ENCODE peak calls at places on chromosomes 11 and 22, in five cellular contexts. F is K562, H is HEK293T, W is HepG2, T is GM12878. U is an unnamed sample.

GRCh38 chr11:86444981-86445380 is 70.3 kb downstream of the CCDC81 start:
- DNase-seq in W (no peak), T (no peak), H (no peak), F (no peak), U (no peak)

GRCh38 chr22:17104336-17104935 is 16.7 kb downstream of the TMEM121B start:
- DNase-seq in W (no peak), F (no peak), H (no peak), T (no peak), U (no peak)

GRCh38 chr11:15651782-15652181 is 537.1 kb downstream of the INSC start:
- DNase-seq in W (no peak), T (no peak), H (no peak), F (no peak), U (no peak)

GRCh38 chr22:40507491-40507890 is 129.0 kb downstream of the MRTFA start:
- DNase-seq in W (no peak), T (no peak), H (no peak), F (no peak), U (no peak)

GRCh38 chr22:24875862-24876506 is 70.0 kb downstream of the SGSM1 start:
- DNase-seq in T (no peak), W (no peak), H (peak), F (peak), U (no peak)

GRCh38 chr11:130359419-130359818 is 44.7 kb upstream of the ZBTB44 start:
- DNase-seq in H (no peak), T (no peak), W (no peak), F (no peak), U (no peak)

GRCh38 chr22:27883656-27884350 is 35.3 kb downstream of the PITPNB start:
- DNase-seq in W (no peak), T (no peak), H (no peak), F (no peak), U (no peak)

GRCh38 chr22:42978453-42979103 is 36.4 kb downstream of the PACSIN2 start:
- DNase-seq in F (no peak), H (no peak), T (no peak), W (no peak), U (no peak)

GRCh38 chr11:76910620-76911414 is 50.1 kb downstream of the ACER3 start:
- DNase-seq in W (no peak), H (no peak), F (no peak), T (no peak), U (no peak)

GRCh38 chr11:66130978-66131377 is 60.9 kb downstream of the PACS1 start:
- DNase-seq in F (no peak), W (no peak), H (no peak), T (no peak), U (no peak)

GRCh38 chr11:63920126-63920869 is 3.3 kb upstream of the RCOR2 start:
- DNase-seq in F (no peak), T (no peak), W (peak), H (no peak), U (peak)

GRCh38 chr11:71183878-71184277 is 68.5 kb downstream of the SHANK2 start:
- DNase-seq in H (no peak), W (no peak), F (no peak), T (no peak), U (no peak)

GRCh38 chr22:25404923-25405853 is 159.3 kb upstream of the GRK3 start:
- DNase-seq in F (peak), T (no peak), W (peak), H (peak), U (peak)

GRCh38 chr11:88428959-88429358 is 91.4 kb upstream of the CTSC start:
- DNase-seq in W (no peak), F (no peak), H (no peak), T (no peak), U (no peak)

DNA sequence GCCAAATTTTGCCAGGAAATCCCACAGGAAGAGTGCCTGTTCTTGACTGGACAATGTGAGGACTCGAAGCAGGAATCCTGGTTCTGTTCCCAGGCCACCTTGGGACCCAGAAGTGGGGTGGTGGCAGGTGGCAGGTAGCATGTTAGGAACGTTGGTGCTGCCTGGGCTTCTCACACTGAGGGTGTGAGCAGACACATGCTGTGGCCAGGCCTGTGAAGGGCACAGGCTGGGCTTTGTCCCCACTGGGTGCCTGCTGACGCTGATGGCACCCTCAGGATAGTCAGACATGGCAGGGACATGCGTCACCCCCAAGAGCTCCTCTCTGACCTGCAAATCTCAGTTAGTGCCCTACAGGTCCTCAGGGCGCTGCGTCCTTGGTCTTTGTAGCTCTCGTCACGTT is 21.1 kb upstream of the NECTIN1 start:
- DNase-seq in F (no peak), T (no peak), W (no peak), H (no peak), U (no peak)
- TF ChIP-seq FOXM1 in F (no peak), T (no peak), W (no peak), H (no peak), U (no peak)

DNA sequence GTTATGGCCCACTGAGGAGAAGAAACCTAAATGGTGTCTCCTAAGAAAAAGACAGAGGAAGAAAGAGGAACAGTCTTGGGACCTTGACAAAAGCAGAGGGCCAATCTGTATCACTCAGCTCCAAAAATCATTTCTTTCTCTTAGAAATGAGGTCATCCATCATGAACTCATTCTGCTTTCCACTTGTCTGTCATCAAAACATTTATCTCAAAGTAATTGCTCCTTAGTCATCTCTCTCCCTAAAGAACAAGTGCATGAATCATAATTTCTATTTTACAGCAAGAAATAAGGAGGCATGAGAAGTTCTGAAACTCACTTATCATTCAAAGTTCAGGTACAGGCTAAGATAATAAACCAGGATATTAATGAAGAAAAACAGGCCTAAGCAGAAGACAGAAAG is 375.6 kb downstream of the KCNA4 start:
- DNase-seq in W (no peak), T (no peak), H (no peak), F (no peak), U (no peak)
- TF ChIP-seq FOXM1 in W (no peak), T (no peak), H (no peak), F (no peak), U (no peak)

DNA sequence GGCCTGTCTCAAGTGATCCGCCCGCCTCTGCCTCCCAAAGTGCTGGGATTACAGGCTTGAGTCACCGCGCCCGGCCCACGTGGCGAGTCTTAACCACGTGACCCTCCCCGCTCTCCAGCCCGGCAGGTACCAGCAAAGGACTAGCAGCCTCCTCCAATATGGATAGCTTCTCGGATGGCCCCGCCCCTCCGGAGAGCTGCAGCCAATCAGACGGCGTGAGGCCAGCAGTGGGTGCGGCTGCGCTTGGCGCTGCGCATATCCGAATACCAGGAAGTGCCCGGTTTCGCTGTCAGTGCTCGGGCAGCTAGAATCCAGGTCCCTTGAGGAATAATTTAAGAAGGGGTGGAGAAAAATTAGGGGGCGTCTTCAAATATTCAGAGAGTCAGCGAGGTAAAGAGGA is 14.7 kb upstream of the PISD start:
- DNase-seq in T (peak), W (no peak), H (no peak), F (no peak), U (peak)
- TF ChIP-seq FOXM1 in T (no peak), W (no peak), H (no peak), F (no peak), U (no peak)

GRCh38 chr11:45765107-45765668 is 39.8 kb upstream of the SLC35C1 start:
- DNase-seq in W (no peak), H (no peak), T (no peak), F (no peak), U (no peak)

GRCh38 chr11:45768486-45768885 is 36.5 kb upstream of the SLC35C1 start:
- DNase-seq in T (no peak), W (no peak), F (no peak), H (no peak), U (no peak)

GRCh38 chr11:45769960-45770359 is 35.0 kb upstream of the SLC35C1 start:
- DNase-seq in W (no peak), H (no peak), T (no peak), F (no peak), U (no peak)

GRCh38 chr11:45766469-45766868 is 38.5 kb upstream of the SLC35C1 start:
- DNase-seq in T (no peak), W (no peak), H (no peak), F (no peak), U (no peak)

GRCh38 chr11:45765836-45766235 is 39.1 kb upstream of the SLC35C1 start:
- DNase-seq in H (no peak), T (no peak), F (no peak), W (no peak), U (no peak)
- TF ChIP-seq FOXM1 in H (no peak), T (no peak), F (no peak), W (no peak), U (no peak)

DNA sequence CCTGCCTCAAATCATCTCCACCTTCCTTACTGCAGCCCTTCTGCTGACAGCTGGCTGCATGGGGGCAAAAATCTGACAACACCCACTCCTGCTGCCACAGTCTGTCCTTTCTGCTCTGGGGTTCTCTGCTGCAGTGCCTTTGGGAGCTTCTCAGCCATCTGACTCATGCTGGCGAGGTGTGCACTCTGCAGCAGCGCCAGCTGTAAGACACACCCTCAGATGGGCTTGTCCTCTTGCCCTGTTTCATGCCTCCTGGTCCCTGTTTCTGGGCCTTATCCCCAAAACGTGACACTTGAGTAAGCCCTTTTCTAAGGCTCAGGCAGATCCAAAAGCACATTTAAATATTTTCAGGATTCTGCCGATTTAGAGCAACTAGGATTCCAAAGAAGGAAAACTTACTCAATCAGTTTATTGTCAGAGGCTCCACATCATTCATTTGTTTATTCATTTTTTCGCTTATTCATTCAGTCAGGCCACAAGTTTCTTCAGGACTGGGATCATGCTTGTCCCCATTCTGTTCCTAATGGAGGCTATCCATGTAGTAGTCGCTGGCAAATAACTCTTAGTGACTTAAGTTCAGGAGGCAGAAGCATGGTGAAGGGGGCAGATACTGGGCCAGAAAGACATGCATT is 60.2 kb downstream of the SMIM38 start:
- DNase-seq in W (no peak), H (no peak), F (no peak), T (no peak), U (no peak)
- TF ChIP-seq FOXM1 in W (no peak), H (no peak), F (no peak), T (no peak), U (no peak)

GRCh38 chr11:45185228-45185729 is 38.8 kb downstream of the PRDM11 start:
- DNase-seq in T (no peak), F (peak), H (no peak), W (no peak), U (no peak)

GRCh38 chr11:45182902-45183301 is 36.5 kb downstream of the PRDM11 start:
- DNase-seq in T (no peak), H (peak), W (no peak), F (peak), U (peak)

GRCh38 chr11:45184640-45185039 is 38.2 kb downstream of the PRDM11 start:
- DNase-seq in H (no peak), T (no peak), F (no peak), W (no peak), U (no peak)

GRCh38 chr11:45188127-45188526 is 41.7 kb downstream of the PRDM11 start:
- DNase-seq in W (no peak), T (no peak), F (no peak), H (no peak), U (no peak)

GRCh38 chr11:45187375-45187774 is 40.9 kb downstream of the PRDM11 start:
- DNase-seq in W (no peak), T (no peak), F (no peak), H (no peak), U (no peak)
- TF ChIP-seq FOXM1 in W (no peak), T (no peak), F (no peak), H (no peak), U (no peak)

GRCh38 chr11:12275818-12276217 is 101.6 kb upstream of the PARVA start:
- DNase-seq in W (no peak), T (no peak), H (no peak), F (no peak), U (no peak)

GRCh38 chr11:12274558-12275197 is 102.7 kb upstream of the PARVA start:
- DNase-seq in F (peak), H (no peak), T (no peak), W (no peak), U (no peak)

GRCh38 chr11:12278766-12279671 is 98.4 kb upstream of the PARVA start:
- DNase-seq in H (no peak), T (no peak), F (no peak), W (peak), U (no peak)

GRCh38 chr11:12276356-12276755 is 101.0 kb upstream of the PARVA start:
- DNase-seq in H (no peak), T (no peak), W (no peak), F (no peak), U (no peak)

GRCh38 chr11:12276831-12277475 is 100.4 kb upstream of the PARVA start:
- DNase-seq in W (no peak), F (no peak), H (no peak), T (no peak), U (no peak)
- TF ChIP-seq FOXM1 in W (no peak), F (no peak), H (no peak), T (no peak), U (no peak)

GRCh38 chr11:134572741-134573675 is 161.0 kb upstream of the B3GAT1 start:
- DNase-seq in W (no peak), F (no peak), T (no peak), H (no peak), U (peak)
- TF ChIP-seq FOXM1 in W (no peak), F (no peak), T (no peak), H (no peak), U (no peak)